ENCODE peak calls at places on chromosomes 7 and 10, in seven cellular contexts. N is upper lobe of right lung, T is WERI-Rb-1, W is neural crest cell, I is nephron progenitor cell, Q is heart right ventricle, M is RWPE2. D is an unnamed sample.

GRCh38 chr10:101903827-101904520 is 60.4 kb upstream of the KCNIP2 start:
- DNase-seq in N (no peak), T (peak), W (no peak), I (no peak), Q (no peak), M (no peak), D (no peak)

GRCh38 chr10:28996947-28997551 is 291.8 kb upstream of the LYZL1 start:
- DNase-seq in N (no peak), T (no peak), W (no peak), I (no peak), Q (no peak), M (no peak), D (no peak)

GRCh38 chr10:110353244-110354119 is 48.8 kb upstream of the SMNDC1 start:
- DNase-seq in N (no peak), T (peak), W (no peak), I (no peak), Q (no peak), M (peak), D (no peak)

GRCh38 chr7:90387470-90388240 is 15.6 kb upstream of the CLDN12 start:
- DNase-seq in N (no peak), T (no peak), W (no peak), I (no peak), Q (no peak), M (no peak), D (no peak)

GRCh38 chr7:64863021-64863420 is 40.1 kb upstream of the ZNF273 start:
- DNase-seq in N (no peak), T (no peak), W (no peak), I (no peak), Q (no peak), M (no peak), D (no peak)

GRCh38 chr7:129950191-129950940 is 2.4 kb downstream of the UBE2H start:
- DNase-seq in N (no peak), T (peak), W (no peak), I (no peak), Q (no peak), M (no peak), D (no peak)

GRCh38 chr7:34315032-34315431 is 343.0 kb upstream of the NPSR1 start:
- DNase-seq in N (no peak), T (no peak), W (no peak), I (no peak), Q (no peak), M (no peak), D (no peak)

GRCh38 chr7:140521426-140521825 is 42.1 kb upstream of the MKRN1 start:
- DNase-seq in N (no peak), T (no peak), W (no peak), I (no peak), Q (no peak), M (no peak), D (no peak)

GRCh38 chr7:77631820-77632219 is 64.4 kb upstream of the RSBN1L start:
- DNase-seq in N (no peak), T (no peak), W (no peak), I (no peak), Q (no peak), M (no peak), D (no peak)

GRCh38 chr7:7672545-7673239 is 32.1 kb downstream of the UMAD1 start:
- DNase-seq in N (no peak), T (no peak), W (no peak), I (no peak), Q (no peak), M (no peak), D (no peak)

GRCh38 chr10:36172574-36172973 is 530.5 kb upstream of the FZD8 start:
- DNase-seq in N (no peak), T (no peak), W (no peak), I (peak), Q (no peak), M (no peak), D (no peak)

GRCh38 chr7:159317294-159317693 is 172.6 kb upstream of the VIPR2 start:
- DNase-seq in N (no peak), T (no peak), W (no peak), I (no peak), Q (no peak), M (no peak), D (no peak)

GRCh38 chr7:36405409-36405803 is 15.7 kb downstream of the ANLN start:
- DNase-seq in N (no peak), T (no peak), W (no peak), I (no peak), Q (no peak), M (no peak), D (no peak)

GRCh38 chr7:95715274-95715673 is 57.1 kb upstream of the DYNC1I1 start:
- DNase-seq in N (no peak), T (no peak), W (no peak), I (no peak), Q (no peak), M (no peak), D (no peak)

GRCh38 chr7:95723583-95724180 is 48.7 kb upstream of the DYNC1I1 start:
- DNase-seq in N (no peak), T (peak), W (peak), I (peak), Q (no peak), M (no peak), D (no peak)

GRCh38 chr7:95716357-95717122 is 55.8 kb upstream of the DYNC1I1 start:
- DNase-seq in N (no peak), T (no peak), W (peak), I (no peak), Q (no peak), M (no peak), D (no peak)

GRCh38 chr7:95718556-95719410 is 53.6 kb upstream of the DYNC1I1 start:
- DNase-seq in N (no peak), T (no peak), W (no peak), I (no peak), Q (no peak), M (no peak), D (no peak)
- TF ChIP-seq CTCF in N (peak), T (no peak), W (peak), I (peak), Q (peak), M (peak), D (peak)

DNA sequence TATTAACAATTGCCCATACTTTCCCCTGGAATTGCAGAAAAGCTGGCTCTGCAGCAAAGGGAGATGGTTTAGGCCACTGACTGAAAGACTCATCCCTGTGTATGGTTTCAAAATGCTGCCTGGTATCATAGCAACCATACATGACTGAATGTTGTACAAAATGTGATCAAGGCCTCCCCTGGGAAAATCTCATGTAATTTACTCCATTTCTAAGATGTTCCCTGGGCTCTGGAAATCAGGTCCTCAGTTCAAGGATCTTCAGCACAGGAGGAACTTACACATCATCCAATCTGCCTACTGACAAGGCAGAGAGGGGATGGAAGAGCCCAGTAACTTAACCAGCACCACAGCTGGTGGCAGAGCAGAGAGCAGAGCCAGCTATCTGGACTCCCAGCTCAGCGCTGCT is 111.8 kb downstream of the JAZF1 start:
- DNase-seq in N (no peak), T (no peak), W (no peak), I (no peak), Q (no peak), M (no peak), D (no peak)
- TF ChIP-seq CTCF in N (no peak), T (no peak), W (no peak), I (no peak), Q (no peak), M (no peak), D (no peak)

DNA sequence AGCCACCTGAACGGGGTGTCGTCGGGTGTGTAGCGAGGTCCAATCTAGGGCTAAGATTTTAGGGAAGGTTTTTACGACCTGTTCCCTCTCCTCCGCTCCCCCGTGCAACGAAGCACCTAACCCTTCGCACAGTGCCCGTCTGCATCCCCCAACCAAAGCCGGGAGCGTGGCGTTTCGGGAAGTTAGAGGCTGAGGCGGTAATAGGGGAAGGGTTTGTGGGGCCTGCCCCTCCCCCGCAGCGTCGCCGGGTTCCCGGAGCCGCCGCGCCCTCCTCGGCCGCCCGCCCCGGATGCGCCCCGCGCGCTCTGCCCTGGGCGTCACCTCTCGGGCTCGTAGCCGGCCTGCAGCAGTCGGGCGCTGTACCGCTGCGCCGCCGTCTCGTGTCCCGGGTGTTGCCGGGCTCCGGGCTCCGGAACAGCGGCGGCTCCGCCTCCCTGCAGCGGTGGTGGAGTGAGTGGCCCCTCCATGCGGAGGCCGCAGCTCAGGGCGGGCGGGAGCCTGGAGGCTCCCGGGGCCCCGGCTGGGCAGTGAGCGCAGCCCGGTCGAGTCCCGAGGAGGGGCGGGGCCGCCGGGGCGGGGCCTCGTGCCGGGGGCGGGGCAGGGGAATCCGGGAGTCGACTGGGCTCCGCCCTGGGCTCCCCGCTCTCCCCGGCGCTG is at the start of gene IMPDH1:
- DNase-seq in N (peak), T (peak), W (peak), I (peak), Q (peak), M (peak), D (peak)
- TF ChIP-seq CTCF in N (no peak), T (no peak), W (no peak), I (no peak), Q (peak), M (no peak), D (no peak)

DNA sequence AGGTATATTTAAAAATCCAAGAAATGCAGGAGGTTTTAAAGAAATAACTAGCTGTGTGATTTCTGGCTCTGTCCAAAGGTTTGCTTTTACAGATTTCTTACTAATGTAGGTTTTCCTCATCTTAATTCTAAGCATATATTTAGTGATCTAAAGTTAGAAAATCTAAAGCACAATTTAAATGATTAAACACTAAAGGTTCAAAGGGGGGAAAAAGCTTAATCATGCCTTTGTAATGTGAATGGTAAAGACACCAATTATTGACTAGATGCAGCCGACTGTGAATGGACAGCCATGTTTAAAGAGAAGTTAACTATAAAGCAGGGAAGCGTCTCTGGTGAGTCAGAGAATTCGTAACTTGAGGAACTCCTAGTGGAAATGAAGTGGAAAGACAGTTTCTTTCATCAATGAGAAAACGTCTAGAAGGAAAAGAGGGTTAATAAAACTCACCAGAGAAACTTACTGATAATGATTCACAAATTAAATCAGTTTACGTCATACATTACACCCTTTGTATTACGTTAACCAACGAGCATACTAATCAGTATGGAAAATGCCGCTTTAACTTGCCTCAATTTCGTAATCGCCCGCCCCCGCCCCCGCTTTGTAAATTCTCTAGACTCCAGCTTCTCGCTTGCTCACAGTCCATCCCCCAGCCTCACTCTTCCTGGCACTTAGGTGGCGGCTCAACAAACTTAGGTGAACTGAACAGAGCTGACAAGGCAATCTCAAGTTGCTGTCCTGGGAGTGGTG is 1.1 kb upstream of the HBP1 start:
- DNase-seq in N (no peak), T (no peak), W (peak), I (peak), Q (no peak), M (no peak), D (no peak)
- TF ChIP-seq CTCF in N (peak), T (peak), W (peak), I (peak), Q (peak), M (peak), D (peak)

DNA sequence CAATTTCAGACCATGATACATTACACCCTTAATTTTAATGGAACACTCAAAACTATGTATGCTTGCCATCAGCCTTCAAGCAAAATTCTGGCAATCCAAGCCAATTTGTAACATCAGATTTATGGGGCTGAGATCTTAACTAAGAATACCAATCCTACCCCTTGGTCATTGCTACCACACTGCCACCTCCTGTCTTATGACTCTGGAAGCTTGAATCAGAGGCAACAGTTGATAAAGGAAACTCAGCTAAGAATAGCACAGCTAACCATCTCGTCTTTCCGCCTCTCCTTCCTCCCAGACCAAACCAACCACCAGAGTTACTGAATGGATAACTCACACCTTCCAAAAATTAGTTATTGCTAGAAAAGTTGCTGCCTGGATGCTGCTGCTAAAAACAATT is 7.4 kb downstream of the IGF2BP3 start:
- DNase-seq in N (no peak), T (no peak), W (no peak), I (no peak), Q (no peak), M (no peak), D (no peak)
- TF ChIP-seq CTCF in N (peak), T (peak), W (no peak), I (no peak), Q (peak), M (peak), D (peak)

DNA sequence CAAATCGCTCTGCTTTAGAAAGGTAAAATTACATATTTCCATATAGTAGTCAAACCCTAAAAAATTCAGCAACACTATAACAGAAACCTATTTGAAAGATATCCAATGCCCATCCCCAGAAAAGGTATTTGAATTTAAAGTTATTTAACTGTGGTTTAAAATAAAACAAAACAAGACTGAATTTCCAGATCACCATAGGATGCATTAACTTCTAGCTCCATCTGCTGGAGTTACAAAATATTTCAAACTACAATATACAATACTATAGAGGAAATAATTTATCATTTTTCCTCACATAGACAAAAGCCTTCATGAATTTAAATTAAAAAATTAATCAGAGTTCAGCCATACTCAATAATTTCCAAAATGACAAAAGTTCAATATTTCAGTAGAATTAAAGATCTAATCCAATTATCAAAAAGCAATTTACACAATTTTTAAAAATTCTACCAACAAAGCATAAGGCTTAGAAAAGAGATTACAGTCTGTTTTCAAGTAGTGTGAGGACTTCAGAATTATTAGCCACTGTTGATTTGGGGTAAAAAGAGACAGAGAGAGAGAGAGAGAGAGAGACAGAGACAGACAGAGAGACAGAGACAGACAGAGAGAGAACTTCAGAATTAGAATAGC is 75.9 kb downstream of the LMBR1 start:
- DNase-seq in N (no peak), T (no peak), W (no peak), I (no peak), Q (no peak), M (no peak), D (no peak)
- TF ChIP-seq CTCF in N (peak), T (no peak), W (peak), I (peak), Q (peak), M (peak), D (peak)

DNA sequence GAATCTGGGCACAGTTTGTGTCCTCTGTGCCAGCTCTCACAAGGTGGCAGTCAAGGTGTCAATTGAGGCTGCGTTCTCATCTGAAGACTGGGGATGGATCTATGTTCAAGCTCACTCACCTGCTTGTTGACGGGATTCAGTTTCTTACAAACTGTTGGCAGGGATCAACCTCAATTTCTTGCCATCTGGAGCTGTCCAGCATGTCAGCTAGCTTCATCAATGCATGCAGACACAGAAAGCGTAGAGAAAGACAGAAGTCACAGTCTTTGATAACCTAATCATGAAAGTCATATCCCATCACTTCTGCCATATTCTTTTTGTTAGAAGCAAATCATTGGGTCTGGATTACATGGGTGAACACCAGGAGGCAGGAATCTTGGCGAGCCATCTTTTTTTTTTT is 32.0 kb upstream of the WAPL start:
- DNase-seq in N (no peak), T (no peak), W (no peak), I (no peak), Q (no peak), M (no peak), D (no peak)
- TF ChIP-seq CTCF in N (no peak), T (no peak), W (no peak), I (no peak), Q (no peak), M (no peak), D (no peak)

DNA sequence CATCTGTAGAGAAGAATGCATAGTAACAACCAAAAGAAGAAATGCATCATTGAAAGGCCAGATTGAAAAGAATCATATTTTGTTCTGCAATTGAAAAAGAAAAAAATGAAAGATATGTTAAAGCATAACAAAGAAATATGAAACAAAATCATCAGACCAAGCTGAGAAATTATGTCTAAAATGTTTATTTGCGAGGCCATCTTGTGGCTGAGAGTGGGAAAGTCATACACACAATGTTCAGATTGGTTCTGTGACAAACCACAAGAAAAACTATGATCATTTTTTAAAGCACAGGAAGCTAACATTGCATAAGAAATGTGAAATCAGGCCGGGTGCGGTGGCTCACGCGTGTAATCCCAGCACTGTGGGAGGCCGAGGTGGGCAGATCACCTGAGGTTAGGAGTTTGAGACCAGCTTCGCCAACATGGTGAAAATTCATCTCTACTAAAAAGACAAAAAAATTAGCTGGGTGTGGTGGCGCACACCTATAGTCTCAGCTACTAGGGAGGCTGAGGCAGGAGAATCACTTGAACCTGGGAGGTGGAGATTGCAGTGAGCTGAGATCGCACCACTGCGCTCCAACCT is 36.6 kb downstream of the ABCB5 start:
- DNase-seq in N (no peak), T (no peak), W (no peak), I (no peak), Q (no peak), M (no peak), D (no peak)
- TF ChIP-seq CTCF in N (peak), T (peak), W (peak), I (peak), Q (peak), M (peak), D (peak)

D was measured in chondrocyte.